ENCODE peak calls at places on chromosomes 5 and 9, in ten cellular contexts. One of them, this sample, is unnamed.

GRCh38 chr9:129247285-129248153 is 69.5 kb upstream of the IER5L start:
- DNase-seq in lower leg skin: no peak
- DNase-seq in GM13976: no peak
- DNase-seq in AG09309: no peak
- DNase-seq in stomach: no peak
- DNase-seq in cardiac muscle cell: no peak
- DNase-seq in psoas muscle: peak; percentile 24
- DNase-seq in foreskin fibroblast: no peak
- DNase-seq in tibial artery: peak; percentile 6
- DNase-seq in Caco-2: no peak
- DNase-seq in this sample: no peak

GRCh38 chr9:120374817-120375216 is 205.2 kb downstream of the CDK5RAP2 start:
- DNase-seq in lower leg skin: no peak
- DNase-seq in GM13976: no peak
- DNase-seq in AG09309: no peak
- DNase-seq in stomach: no peak
- DNase-seq in cardiac muscle cell: no peak
- DNase-seq in psoas muscle: no peak
- DNase-seq in foreskin fibroblast: no peak
- DNase-seq in tibial artery: no peak
- DNase-seq in Caco-2: no peak
- DNase-seq in this sample: no peak

GRCh38 chr5:127029513-127030258 is 672 bp downstream of the MARCHF3 start:
- DNase-seq in lower leg skin: peak; percentile 35
- DNase-seq in GM13976: peak; percentile 40
- DNase-seq in AG09309: no peak
- DNase-seq in stomach: peak; percentile 63
- DNase-seq in cardiac muscle cell: peak; percentile 63
- DNase-seq in psoas muscle: peak; percentile 70
- DNase-seq in foreskin fibroblast: peak; percentile 84
- DNase-seq in tibial artery: peak; percentile 41
- DNase-seq in Caco-2: peak; percentile 52
- DNase-seq in this sample: no peak

GRCh38 chr9:33817327-33818166 is 587 bp downstream of the UBE2R2 start:
- DNase-seq in lower leg skin: peak; percentile 48
- DNase-seq in GM13976: peak; percentile 74
- DNase-seq in AG09309: peak; percentile 18
- DNase-seq in stomach: peak; percentile 49
- DNase-seq in cardiac muscle cell: peak; percentile 80
- DNase-seq in psoas muscle: peak; percentile 83
- DNase-seq in foreskin fibroblast: peak; percentile 79
- DNase-seq in tibial artery: peak; percentile 38
- DNase-seq in Caco-2: peak; percentile 83
- DNase-seq in this sample: no peak

GRCh38 chr5:142826741-142827492 is 56.7 kb downstream of the ARHGAP26 start:
- DNase-seq in lower leg skin: no peak
- DNase-seq in GM13976: no peak
- DNase-seq in AG09309: no peak
- DNase-seq in stomach: peak; percentile 69
- DNase-seq in cardiac muscle cell: peak; percentile 70
- DNase-seq in psoas muscle: no peak
- DNase-seq in foreskin fibroblast: peak; percentile 77
- DNase-seq in tibial artery: no peak
- DNase-seq in Caco-2: no peak
- DNase-seq in this sample: no peak

GRCh38 chr5:141412853-141413539 is at the start of gene PCDHGA10:
- DNase-seq in lower leg skin: no peak
- DNase-seq in GM13976: peak; percentile 82
- DNase-seq in AG09309: no peak
- DNase-seq in stomach: peak; percentile 67
- DNase-seq in cardiac muscle cell: peak; percentile 77
- DNase-seq in psoas muscle: peak; percentile 69
- DNase-seq in foreskin fibroblast: peak; percentile 87
- DNase-seq in tibial artery: peak; percentile 41
- DNase-seq in Caco-2: peak; percentile 50
- DNase-seq in this sample: peak; percentile 42

GRCh38 chr9:124654431-124654830 is 116.7 kb downstream of the NR6A1 start:
- DNase-seq in lower leg skin: no peak
- DNase-seq in GM13976: no peak
- DNase-seq in AG09309: no peak
- DNase-seq in stomach: no peak
- DNase-seq in cardiac muscle cell: no peak
- DNase-seq in psoas muscle: no peak
- DNase-seq in foreskin fibroblast: no peak
- DNase-seq in tibial artery: no peak
- DNase-seq in Caco-2: no peak
- DNase-seq in this sample: no peak

GRCh38 chr9:19550009-19550408 is 141.2 kb downstream of the ACER2 start:
- DNase-seq in lower leg skin: no peak
- DNase-seq in GM13976: no peak
- DNase-seq in AG09309: no peak
- DNase-seq in stomach: no peak
- DNase-seq in cardiac muscle cell: no peak
- DNase-seq in psoas muscle: no peak
- DNase-seq in foreskin fibroblast: no peak
- DNase-seq in tibial artery: no peak
- DNase-seq in Caco-2: no peak
- DNase-seq in this sample: no peak

GRCh38 chr5:119022017-119022745 is 33.8 kb upstream of the DTWD2 start:
- DNase-seq in lower leg skin: no peak
- DNase-seq in GM13976: peak; percentile 48
- DNase-seq in AG09309: peak; percentile 24
- DNase-seq in stomach: no peak
- DNase-seq in cardiac muscle cell: peak; percentile 63
- DNase-seq in psoas muscle: no peak
- DNase-seq in foreskin fibroblast: peak; percentile 61
- DNase-seq in tibial artery: no peak
- DNase-seq in Caco-2: peak; percentile 34
- DNase-seq in this sample: no peak

GRCh38 chr9:36728651-36729520 is 156.2 kb downstream of the MELK start:
- DNase-seq in lower leg skin: no peak
- DNase-seq in GM13976: peak; percentile 79
- DNase-seq in AG09309: peak; percentile 18
- DNase-seq in stomach: peak; percentile 69
- DNase-seq in cardiac muscle cell: peak; percentile 87
- DNase-seq in psoas muscle: no peak
- DNase-seq in foreskin fibroblast: peak; percentile 76
- DNase-seq in tibial artery: no peak
- DNase-seq in Caco-2: peak; percentile 88
- DNase-seq in this sample: peak; percentile 23

GRCh38 chr5:4862500-4862899 is 277.6 kb upstream of the ADAMTS16 start:
- DNase-seq in lower leg skin: no peak
- DNase-seq in GM13976: no peak
- DNase-seq in AG09309: peak; percentile 18
- DNase-seq in stomach: no peak
- DNase-seq in cardiac muscle cell: peak; percentile 45
- DNase-seq in psoas muscle: no peak
- DNase-seq in foreskin fibroblast: peak; percentile 57
- DNase-seq in tibial artery: no peak
- DNase-seq in Caco-2: peak; percentile 13
- DNase-seq in this sample: no peak

GRCh38 chr5:56269216-56269927 is 36.2 kb upstream of the ANKRD55 start:
- DNase-seq in lower leg skin: no peak
- DNase-seq in GM13976: peak; percentile 50
- DNase-seq in AG09309: no peak
- DNase-seq in stomach: no peak
- DNase-seq in cardiac muscle cell: peak; percentile 87
- DNase-seq in psoas muscle: no peak
- DNase-seq in foreskin fibroblast: peak; percentile 78
- DNase-seq in tibial artery: no peak
- DNase-seq in Caco-2: peak; percentile 58
- DNase-seq in this sample: no peak

GRCh38 chr9:113678874-113679273 is 197.2 kb upstream of the ZNF618 start:
- DNase-seq in lower leg skin: no peak
- DNase-seq in GM13976: no peak
- DNase-seq in AG09309: no peak
- DNase-seq in stomach: no peak
- DNase-seq in cardiac muscle cell: no peak
- DNase-seq in psoas muscle: no peak
- DNase-seq in foreskin fibroblast: no peak
- DNase-seq in tibial artery: no peak
- DNase-seq in Caco-2: no peak
- DNase-seq in this sample: no peak

GRCh38 chr5:71907001-71907564 is 188.0 kb downstream of the CARTPT start:
- DNase-seq in lower leg skin: no peak
- DNase-seq in GM13976: no peak
- DNase-seq in AG09309: no peak
- DNase-seq in stomach: no peak
- DNase-seq in cardiac muscle cell: no peak
- DNase-seq in psoas muscle: no peak
- DNase-seq in foreskin fibroblast: no peak
- DNase-seq in tibial artery: no peak
- DNase-seq in Caco-2: no peak
- DNase-seq in this sample: no peak

GRCh38 chr9:3887121-3887797 is 361.5 kb upstream of the RFX3 start:
- DNase-seq in lower leg skin: no peak
- DNase-seq in GM13976: no peak
- DNase-seq in AG09309: no peak
- DNase-seq in stomach: no peak
- DNase-seq in cardiac muscle cell: no peak
- DNase-seq in psoas muscle: no peak
- DNase-seq in foreskin fibroblast: no peak
- DNase-seq in tibial artery: no peak
- DNase-seq in Caco-2: no peak
- DNase-seq in this sample: no peak

GRCh38 chr5:173923236-173924104 is 35.3 kb downstream of the CPEB4 start:
- DNase-seq in lower leg skin: no peak
- DNase-seq in GM13976: no peak
- DNase-seq in AG09309: no peak
- DNase-seq in stomach: no peak
- DNase-seq in cardiac muscle cell: peak; percentile 52
- DNase-seq in psoas muscle: no peak
- DNase-seq in foreskin fibroblast: no peak
- DNase-seq in tibial artery: no peak
- DNase-seq in Caco-2: no peak
- DNase-seq in this sample: no peak

GRCh38 chr9:34896112-34896511 is 62.0 kb upstream of the PHF24 start:
- DNase-seq in lower leg skin: no peak
- DNase-seq in GM13976: no peak
- DNase-seq in AG09309: no peak
- DNase-seq in stomach: no peak
- DNase-seq in cardiac muscle cell: no peak
- DNase-seq in psoas muscle: no peak
- DNase-seq in foreskin fibroblast: peak; percentile 4
- DNase-seq in tibial artery: no peak
- DNase-seq in Caco-2: no peak
- DNase-seq in this sample: no peak
- TF ChIP-seq CTCF in lower leg skin: no peak
- TF ChIP-seq CTCF in GM13976: no peak
- TF ChIP-seq CTCF in AG09309: peak; percentile 12
- TF ChIP-seq CTCF in stomach: no peak
- TF ChIP-seq CTCF in cardiac muscle cell: peak; percentile 24
- TF ChIP-seq CTCF in psoas muscle: no peak
- TF ChIP-seq CTCF in foreskin fibroblast: no peak
- TF ChIP-seq CTCF in tibial artery: no peak
- TF ChIP-seq CTCF in Caco-2: no peak
- TF ChIP-seq CTCF in this sample: no peak

DNA sequence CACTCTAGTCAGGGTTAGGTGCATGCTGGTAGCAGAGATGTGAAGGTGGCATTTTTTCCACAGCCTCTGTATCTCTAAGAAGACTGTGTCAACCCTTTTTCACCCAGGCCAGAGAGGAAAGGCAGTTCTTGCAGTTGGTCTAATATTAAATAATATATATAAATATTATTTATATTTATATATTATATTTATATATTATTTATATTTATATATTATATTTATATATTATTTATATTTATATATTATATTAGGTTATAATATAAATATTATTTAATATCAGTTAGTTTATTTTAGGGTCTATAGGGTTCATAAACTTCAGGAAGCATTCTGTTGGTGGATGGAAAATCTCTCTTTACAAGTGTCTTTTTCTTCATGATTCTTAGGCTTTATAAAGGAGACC is 218.6 kb upstream of the DMRTA1 start:
- DNase-seq in lower leg skin: no peak
- DNase-seq in GM13976: no peak
- DNase-seq in AG09309: no peak
- DNase-seq in stomach: no peak
- DNase-seq in cardiac muscle cell: no peak
- DNase-seq in psoas muscle: no peak
- DNase-seq in foreskin fibroblast: no peak
- DNase-seq in tibial artery: no peak
- DNase-seq in Caco-2: no peak
- DNase-seq in this sample: no peak
- TF ChIP-seq CTCF in lower leg skin: no peak
- TF ChIP-seq CTCF in GM13976: no peak
- TF ChIP-seq CTCF in AG09309: no peak
- TF ChIP-seq CTCF in stomach: no peak
- TF ChIP-seq CTCF in cardiac muscle cell: no peak
- TF ChIP-seq CTCF in psoas muscle: no peak
- TF ChIP-seq CTCF in foreskin fibroblast: no peak
- TF ChIP-seq CTCF in tibial artery: no peak
- TF ChIP-seq CTCF in Caco-2: no peak
- TF ChIP-seq CTCF in this sample: no peak

GRCh38 chr9:14633148-14633547 is 60.1 kb downstream of the ZDHHC21 start:
- DNase-seq in lower leg skin: no peak
- DNase-seq in GM13976: no peak
- DNase-seq in AG09309: no peak
- DNase-seq in stomach: no peak
- DNase-seq in cardiac muscle cell: no peak
- DNase-seq in psoas muscle: no peak
- DNase-seq in foreskin fibroblast: no peak
- DNase-seq in tibial artery: no peak
- DNase-seq in Caco-2: no peak
- DNase-seq in this sample: no peak
- TF ChIP-seq CTCF in lower leg skin: no peak
- TF ChIP-seq CTCF in GM13976: no peak
- TF ChIP-seq CTCF in AG09309: no peak
- TF ChIP-seq CTCF in stomach: no peak
- TF ChIP-seq CTCF in cardiac muscle cell: no peak
- TF ChIP-seq CTCF in psoas muscle: no peak
- TF ChIP-seq CTCF in foreskin fibroblast: no peak
- TF ChIP-seq CTCF in tibial artery: no peak
- TF ChIP-seq CTCF in Caco-2: no peak
- TF ChIP-seq CTCF in this sample: no peak

GRCh38 chr5:169024426-169024825 is 276.5 kb downstream of the SLIT3 start:
- DNase-seq in lower leg skin: no peak
- DNase-seq in GM13976: no peak
- DNase-seq in AG09309: no peak
- DNase-seq in stomach: peak; percentile 42
- DNase-seq in cardiac muscle cell: peak; percentile 58
- DNase-seq in psoas muscle: no peak
- DNase-seq in foreskin fibroblast: no peak
- DNase-seq in tibial artery: peak; percentile 43
- DNase-seq in Caco-2: no peak
- DNase-seq in this sample: no peak

GRCh38 chr5:169027456-169028118 is 273.4 kb downstream of the SLIT3 start:
- DNase-seq in lower leg skin: no peak
- DNase-seq in GM13976: no peak
- DNase-seq in AG09309: no peak
- DNase-seq in stomach: peak; percentile 73
- DNase-seq in cardiac muscle cell: peak; percentile 37
- DNase-seq in psoas muscle: no peak
- DNase-seq in foreskin fibroblast: no peak
- DNase-seq in tibial artery: peak; percentile 43
- DNase-seq in Caco-2: no peak
- DNase-seq in this sample: no peak

GRCh38 chr5:169029087-169029486 is 271.9 kb downstream of the SLIT3 start:
- DNase-seq in lower leg skin: no peak
- DNase-seq in GM13976: no peak
- DNase-seq in AG09309: peak; percentile 10
- DNase-seq in stomach: no peak
- DNase-seq in cardiac muscle cell: peak; percentile 70
- DNase-seq in psoas muscle: no peak
- DNase-seq in foreskin fibroblast: no peak
- DNase-seq in tibial artery: no peak
- DNase-seq in Caco-2: no peak
- DNase-seq in this sample: no peak

GRCh38 chr5:169029661-169030274 is 271.2 kb downstream of the SLIT3 start:
- DNase-seq in lower leg skin: no peak
- DNase-seq in GM13976: no peak
- DNase-seq in AG09309: no peak
- DNase-seq in stomach: no peak
- DNase-seq in cardiac muscle cell: no peak
- DNase-seq in psoas muscle: no peak
- DNase-seq in foreskin fibroblast: peak; percentile 49
- DNase-seq in tibial artery: no peak
- DNase-seq in Caco-2: no peak
- DNase-seq in this sample: no peak
- TF ChIP-seq CTCF in lower leg skin: no peak
- TF ChIP-seq CTCF in GM13976: no peak
- TF ChIP-seq CTCF in AG09309: no peak
- TF ChIP-seq CTCF in stomach: no peak
- TF ChIP-seq CTCF in cardiac muscle cell: no peak
- TF ChIP-seq CTCF in psoas muscle: no peak
- TF ChIP-seq CTCF in foreskin fibroblast: no peak
- TF ChIP-seq CTCF in tibial artery: no peak
- TF ChIP-seq CTCF in Caco-2: no peak
- TF ChIP-seq CTCF in this sample: no peak

This sample was measured in AG09319.